ENCODE peak calls at places on chromosomes 7 and 10, in five cellular contexts. K is GM23248, O is fibroblast of lung, Y is glutamatergic neuron, M is NCI-H1105. Q is an unnamed sample.

GRCh38 chr10:90709727-90710126 is 148.1 kb downstream of the HTR7 start:
- DNase-seq in O (no peak), K (no peak), Y (no peak), M (no peak), Q (no peak)

GRCh38 chr10:71218046-71218832 is 5.9 kb downstream of the UNC5B start:
- DNase-seq in O (peak), M (no peak), K (peak), Y (no peak), Q (peak)

GRCh38 chr7:1030444-1031070 is 13.8 kb upstream of the GPR146 start:
- DNase-seq in Y (no peak), O (no peak), M (no peak), K (no peak), Q (no peak)

GRCh38 chr10:27659786-27660185 is 85.8 kb downstream of the MKX start:
- DNase-seq in M (no peak), K (no peak), O (no peak), Y (no peak), Q (no peak)

GRCh38 chr7:49852619-49853462 is 79.4 kb downstream of the VWC2 start:
- DNase-seq in Y (peak), O (peak), M (peak), K (peak), Q (peak)

GRCh38 chr10:77049896-77050295 is 587.7 kb downstream of the KCNMA1 start:
- DNase-seq in Y (no peak), O (no peak), K (peak), M (no peak), Q (peak)

GRCh38 chr7:36153571-36154097 is 580 bp downstream of the EEPD1 start:
- DNase-seq in O (no peak), M (no peak), Y (no peak), K (peak), Q (no peak)

GRCh38 chr10:103849880-103850571 is 5.3 kb downstream of the SH3PXD2A start:
- DNase-seq in Y (no peak), M (no peak), O (peak), K (peak), Q (peak)

GRCh38 chr7:506391-506831 is 13.2 kb downstream of the PDGFA start:
- DNase-seq in Y (no peak), K (no peak), M (no peak), O (no peak), Q (no peak)

GRCh38 chr10:36602374-36602773 is 523.0 kb upstream of the ANKRD30A start:
- DNase-seq in K (peak), Y (no peak), M (no peak), O (peak), Q (peak)

GRCh38 chr10:5293691-5294550 is 70.8 kb upstream of the UCN3 start:
- DNase-seq in M (no peak), K (peak), O (no peak), Y (peak), Q (peak)

GRCh38 chr10:103627111-103627892 is 133.8 kb downstream of the NEURL1 start:
- DNase-seq in K (no peak), Y (no peak), M (no peak), O (no peak), Q (no peak)

GRCh38 chr7:155816996-155817395 is 4.7 kb upstream of the SHH start:
- DNase-seq in K (no peak), M (no peak), Y (no peak), O (no peak), Q (no peak)

GRCh38 chr10:427746-428519 is 261.5 kb downstream of the DIP2C start:
- DNase-seq in Y (no peak), O (peak), M (no peak), K (no peak), Q (no peak)

GRCh38 chr10:21166557-21167287 is 269.6 kb upstream of the NEBL start:
- DNase-seq in O (no peak), M (no peak), K (no peak), Y (no peak), Q (no peak)

GRCh38 chr10:108323274-108323798 is 1158.8 kb upstream of the SORCS1 start:
- DNase-seq in O (no peak), K (no peak), M (no peak), Y (no peak), Q (no peak)